ENCODE peak calls at places on chromosomes 11 and 22, in nine cellular contexts. Z is A549, I is IMR-90, J is uterus, U is breast epithelium, P is HepG2, B is transverse colon, S is heart left ventricle, O is gastrocnemius medialis. K is an unnamed sample.

GRCh38 chr11:96207459-96208449 is 135.2 kb downstream of the MAML2 start:
- DNase-seq in O (no peak), U (no peak), S (no peak), P (peak), B (peak), I (peak), Z (no peak), J (no peak), K (no peak)

GRCh38 chr22:29840498-29840897 is 2.4 kb upstream of the ASCC2 start:
- DNase-seq in J (no peak), S (no peak), U (no peak), I (no peak), P (no peak), B (no peak), Z (no peak), O (no peak), K (no peak)

GRCh38 chr11:102831128-102831708 is 12.2 kb downstream of the MMP3 start:
- DNase-seq in Z (no peak), S (no peak), I (peak), P (peak), B (peak), J (peak), U (peak), O (peak), K (no peak)

GRCh38 chr22:20867179-20868099 is 8.6 kb downstream of the SNAP29 start:
- DNase-seq in I (peak), B (peak), S (no peak), J (peak), P (peak), U (no peak), O (peak), Z (no peak), K (no peak)

GRCh38 chr22:35393116-35394010 is 6.6 kb upstream of the MCM5 start:
- DNase-seq in I (no peak), B (no peak), Z (no peak), O (no peak), P (no peak), U (no peak), S (no peak), J (no peak), K (no peak)

GRCh38 chr22:30564045-30564765 is 10.3 kb downstream of the GAL3ST1 start:
- DNase-seq in I (no peak), O (no peak), B (no peak), S (no peak), J (no peak), U (no peak), Z (no peak), P (no peak), K (no peak)

GRCh38 chr11:27213232-27213660 is 149.8 kb downstream of the CCDC34 start:
- DNase-seq in P (no peak), I (peak), U (no peak), O (no peak), S (no peak), J (no peak), B (no peak), Z (no peak), K (peak)

GRCh38 chr11:36347384-36347906 is 51.4 kb downstream of the PRR5L start:
- DNase-seq in U (no peak), B (no peak), S (no peak), O (no peak), J (no peak), Z (no peak), I (no peak), P (no peak), K (no peak)

GRCh38 chr22:41899992-41900651 is 14.8 kb downstream of the SHISA8 start:
- DNase-seq in B (no peak), I (no peak), Z (no peak), S (no peak), O (peak), U (no peak), J (no peak), P (no peak), K (no peak)

GRCh38 chr22:40204331-40205116 is 26.8 kb downstream of the TNRC6B start:
- DNase-seq in I (peak), S (no peak), Z (no peak), U (no peak), B (no peak), P (peak), J (no peak), O (no peak), K (no peak)

GRCh38 chr22:50198624-50199017 is 2.2 kb upstream of the SELENOO start:
- DNase-seq in Z (no peak), P (no peak), U (no peak), O (no peak), B (no peak), S (no peak), J (no peak), I (no peak), K (no peak)
- TF ChIP-seq POLR2A in Z (no peak), P (no peak), U (no peak), O (no peak), B (no peak), S (no peak), J (no peak), I (no peak), K (no peak)

GRCh38 chr11:11039249-11039965 is 181.6 kb upstream of the ZBED5 start:
- DNase-seq in O (no peak), B (no peak), S (no peak), U (no peak), I (peak), P (no peak), Z (no peak), J (no peak), K (no peak)
- TF ChIP-seq POLR2A in O (no peak), B (no peak), S (no peak), U (no peak), I (no peak), P (no peak), Z (no peak), J (no peak), K (no peak)

DNA sequence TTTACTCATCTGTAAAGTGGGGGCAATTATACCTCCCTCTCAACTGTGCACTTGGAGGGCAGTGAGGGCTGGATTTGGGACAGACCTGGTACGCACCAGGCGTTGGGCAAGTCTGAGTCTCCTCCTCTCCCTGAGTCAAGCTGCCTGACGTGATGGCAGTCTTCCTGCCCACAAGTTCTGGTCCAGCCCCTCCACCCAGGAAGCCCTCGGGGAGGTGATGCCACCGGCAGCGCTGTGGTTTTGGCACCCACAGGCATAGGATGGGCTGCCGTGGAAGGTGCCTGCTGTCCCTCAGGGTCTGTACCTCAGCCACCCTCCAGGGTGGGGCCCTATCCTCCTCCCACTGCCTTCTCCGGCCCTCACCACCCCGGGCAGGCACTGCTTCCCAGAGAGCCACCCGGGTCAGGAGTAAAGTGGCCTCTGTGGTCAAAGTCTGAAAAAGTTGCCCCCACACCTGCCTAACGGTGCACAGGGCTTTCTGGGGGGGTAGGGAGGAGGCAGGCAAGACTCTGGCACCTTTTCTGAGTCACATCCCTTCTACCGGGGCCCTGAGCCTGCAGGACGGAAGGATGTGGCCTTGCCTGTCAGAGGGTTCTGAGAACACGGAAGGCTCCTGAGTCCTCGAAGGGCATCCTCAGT is 6.5 kb upstream of the APOBEC3H start:
- DNase-seq in I (no peak), P (no peak), Z (no peak), B (peak), U (peak), O (peak), S (peak), J (no peak), K (peak)
- TF ChIP-seq POLR2A in I (no peak), P (no peak), Z (no peak), B (no peak), U (no peak), O (no peak), S (no peak), J (no peak), K (no peak)

DNA sequence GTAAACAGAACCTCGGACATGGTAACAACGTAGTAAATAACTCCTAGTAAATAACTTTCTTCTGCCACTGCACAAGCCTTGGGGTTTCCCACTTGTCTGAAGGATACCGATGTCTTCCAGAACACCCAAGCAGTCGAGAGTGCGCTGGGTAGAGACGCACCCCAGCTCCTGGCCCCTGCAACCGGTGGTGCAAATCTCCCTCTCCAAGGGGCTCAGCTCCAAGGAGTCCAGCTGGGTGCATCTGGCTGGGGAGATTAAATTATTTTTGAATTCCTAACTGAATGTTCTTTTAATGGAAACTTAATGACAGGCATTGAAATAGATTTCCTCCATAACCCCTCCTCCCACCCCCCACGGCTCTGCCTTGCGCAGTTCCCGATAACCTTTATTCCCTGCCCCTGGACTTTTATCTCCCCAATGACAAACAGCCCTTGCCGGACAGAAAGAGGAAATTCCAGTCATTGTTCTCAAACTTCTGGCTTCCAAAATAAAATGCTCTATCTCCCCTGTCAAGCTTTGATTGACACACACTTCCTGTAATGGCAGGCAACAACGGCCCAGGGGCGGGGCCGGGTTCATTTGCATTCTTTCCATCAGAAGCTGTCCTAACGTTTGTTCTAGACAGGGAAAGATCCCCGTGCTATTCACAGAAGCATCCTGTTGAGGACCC is 31.2 kb downstream of the KCNJ1 start:
- DNase-seq in O (no peak), B (no peak), J (no peak), S (peak), P (peak), U (no peak), Z (no peak), I (no peak), K (no peak)
- TF ChIP-seq POLR2A in O (no peak), B (no peak), J (no peak), S (no peak), P (no peak), U (no peak), Z (no peak), I (no peak), K (no peak)

GRCh38 chr11:108666373-108666772 is 1.5 kb downstream of the DDX10 start:
- DNase-seq in P (peak), S (no peak), B (no peak), J (no peak), Z (no peak), O (no peak), U (no peak), I (no peak), K (no peak)

GRCh38 chr11:108663154-108663877 is 1.6 kb upstream of the DDX10 start:
- DNase-seq in U (no peak), I (no peak), Z (no peak), B (no peak), S (no peak), P (no peak), O (no peak), J (no peak), K (no peak)

GRCh38 chr11:108664241-108664640 is 628 bp upstream of the DDX10 start:
- DNase-seq in O (no peak), Z (no peak), I (no peak), S (no peak), U (no peak), P (no peak), J (peak), B (no peak), K (no peak)

GRCh38 chr11:108662700-108663099 is 2.2 kb upstream of the DDX10 start:
- DNase-seq in S (no peak), P (no peak), B (no peak), I (no peak), U (no peak), Z (no peak), J (no peak), O (no peak), K (no peak)

GRCh38 chr11:108664730-108665525 is at the start of gene DDX10:
- DNase-seq in S (peak), P (peak), U (peak), Z (peak), O (peak), J (peak), I (peak), B (peak), K (peak)
- TF ChIP-seq POLR2A in S (no peak), P (peak), U (no peak), Z (peak), O (peak), J (no peak), I (no peak), B (peak), K (peak)

GRCh38 chr11:67268684-67269268 is 2.5 kb downstream of the GRK2 start:
- DNase-seq in B (no peak), O (no peak), P (no peak), J (no peak), I (no peak), U (no peak), Z (no peak), S (peak), K (no peak)

GRCh38 chr11:67265633-67266423 is 445 bp upstream of the GRK2 start:
- DNase-seq in O (peak), Z (peak), I (peak), B (peak), J (peak), S (peak), P (peak), U (no peak), K (peak)

GRCh38 chr11:67268036-67268683 is 1.9 kb downstream of the GRK2 start:
- DNase-seq in S (peak), O (no peak), Z (no peak), J (no peak), U (no peak), B (peak), P (no peak), I (no peak), K (no peak)

GRCh38 chr11:67266424-67267187 is at the start of gene GRK2:
- DNase-seq in Z (peak), J (peak), B (no peak), P (no peak), S (peak), U (no peak), I (peak), O (no peak), K (peak)

DNA sequence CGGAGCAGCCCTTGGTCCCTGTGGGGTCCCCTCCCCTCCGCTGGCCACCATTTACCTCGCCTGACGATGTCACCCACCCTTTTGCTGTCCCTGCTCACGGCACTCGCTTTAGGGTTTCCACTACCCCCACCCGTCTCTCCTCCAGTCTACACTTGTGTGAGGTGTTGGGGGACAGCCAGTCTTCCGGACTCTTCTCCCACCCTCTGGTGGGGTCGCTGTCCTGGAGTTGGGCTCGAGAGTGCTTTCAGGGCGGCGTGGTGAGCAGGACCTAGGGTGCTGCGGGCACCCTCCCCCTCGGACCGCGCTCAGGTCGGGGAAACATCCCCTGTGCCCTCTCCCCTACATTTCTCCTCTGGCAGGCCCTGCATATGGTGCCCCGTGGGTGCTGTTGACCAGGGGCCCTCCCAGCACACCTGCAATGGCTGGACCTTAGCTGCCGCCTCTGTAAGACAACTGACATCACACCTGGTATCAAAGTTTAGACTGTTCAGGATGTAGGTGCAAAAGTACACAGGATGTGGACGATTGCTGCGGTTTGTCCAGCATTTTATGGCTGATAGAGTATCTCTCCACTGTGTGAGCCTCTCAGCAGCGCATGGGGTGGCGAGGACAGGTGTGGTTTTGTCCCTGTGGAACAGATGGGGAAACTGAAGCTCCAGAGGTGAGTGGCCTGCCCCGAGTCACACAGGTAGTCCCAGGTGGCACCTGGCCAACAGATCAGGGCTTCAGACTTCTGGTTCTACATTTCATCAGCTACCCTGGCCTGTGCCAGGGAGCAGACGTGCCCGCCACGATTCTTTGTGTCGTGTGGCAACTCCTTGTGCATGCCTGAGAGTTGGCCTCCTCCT is 1.1 kb downstream of the GRK2 start:
- DNase-seq in Z (no peak), U (no peak), I (no peak), P (peak), O (no peak), S (peak), J (peak), B (peak), K (no peak)
- TF ChIP-seq POLR2A in Z (no peak), U (no peak), I (no peak), P (peak), O (no peak), S (no peak), J (no peak), B (peak), K (no peak)

DNA sequence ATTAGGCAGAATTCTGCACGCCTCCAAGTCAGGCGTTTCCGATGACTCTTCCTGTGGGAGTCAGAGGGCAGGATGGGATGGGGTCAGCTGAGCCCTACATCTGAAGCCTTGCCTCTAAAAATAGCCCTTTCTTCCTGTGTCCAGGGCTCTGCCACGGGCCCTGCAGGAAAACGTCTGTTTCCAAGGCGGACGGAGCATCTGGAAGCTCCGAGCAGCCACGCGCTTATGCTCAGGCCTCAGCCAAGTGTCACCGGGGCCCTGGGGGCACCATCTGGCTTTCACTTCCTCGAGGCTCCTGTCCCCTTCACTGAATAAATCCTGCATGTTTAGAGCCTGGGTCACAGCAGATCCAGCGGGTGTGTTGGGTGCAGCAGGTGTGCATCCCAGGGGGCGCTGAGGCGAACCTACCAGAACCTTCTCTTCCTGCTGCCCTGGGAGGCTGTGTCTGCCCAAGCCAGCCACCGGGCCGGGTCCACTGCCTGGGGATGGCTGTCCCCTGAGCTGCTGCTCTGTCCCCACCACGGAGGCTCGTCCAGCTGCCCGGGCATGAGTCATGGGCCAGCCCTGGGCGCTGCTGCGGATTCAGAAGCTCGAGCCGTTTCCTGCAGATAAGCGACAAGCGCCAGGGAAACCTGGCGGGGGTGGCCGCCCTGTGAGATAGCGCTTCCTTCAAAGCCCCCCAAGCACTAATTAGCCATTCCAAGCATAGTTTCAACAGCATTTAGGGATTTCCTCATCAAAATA is 32.0 kb upstream of the LINC01488 start:
- DNase-seq in B (no peak), U (no peak), J (peak), P (peak), S (peak), I (peak), O (peak), Z (no peak), K (peak)
- TF ChIP-seq POLR2A in B (no peak), U (no peak), J (no peak), P (no peak), S (no peak), I (no peak), O (no peak), Z (no peak), K (no peak)

DNA sequence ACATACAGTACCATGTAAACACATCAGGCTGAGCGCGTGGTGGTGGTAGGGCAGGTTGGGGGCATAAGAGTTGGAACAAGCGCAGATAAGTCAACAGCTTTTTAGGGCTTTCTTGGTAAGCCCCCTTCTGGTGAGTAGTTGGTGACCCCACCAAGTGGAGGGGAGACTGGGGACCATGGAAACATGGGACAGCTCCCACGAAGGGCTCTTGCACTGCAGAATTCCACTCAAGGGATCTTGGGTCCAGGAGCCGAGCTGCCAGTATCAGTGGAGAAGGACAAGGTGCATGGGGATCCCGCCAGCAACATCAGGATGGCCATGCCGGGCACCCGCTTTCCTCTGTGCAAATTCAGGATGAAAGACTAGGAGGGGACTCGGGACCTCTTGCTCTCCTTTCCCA is 6.2 kb upstream of the APOA1 start:
- DNase-seq in J (no peak), P (no peak), S (no peak), U (no peak), O (no peak), I (no peak), B (no peak), Z (no peak), K (no peak)
- TF ChIP-seq POLR2A in J (no peak), P (no peak), S (no peak), U (no peak), O (no peak), I (no peak), B (no peak), Z (no peak), K (no peak)

DNA sequence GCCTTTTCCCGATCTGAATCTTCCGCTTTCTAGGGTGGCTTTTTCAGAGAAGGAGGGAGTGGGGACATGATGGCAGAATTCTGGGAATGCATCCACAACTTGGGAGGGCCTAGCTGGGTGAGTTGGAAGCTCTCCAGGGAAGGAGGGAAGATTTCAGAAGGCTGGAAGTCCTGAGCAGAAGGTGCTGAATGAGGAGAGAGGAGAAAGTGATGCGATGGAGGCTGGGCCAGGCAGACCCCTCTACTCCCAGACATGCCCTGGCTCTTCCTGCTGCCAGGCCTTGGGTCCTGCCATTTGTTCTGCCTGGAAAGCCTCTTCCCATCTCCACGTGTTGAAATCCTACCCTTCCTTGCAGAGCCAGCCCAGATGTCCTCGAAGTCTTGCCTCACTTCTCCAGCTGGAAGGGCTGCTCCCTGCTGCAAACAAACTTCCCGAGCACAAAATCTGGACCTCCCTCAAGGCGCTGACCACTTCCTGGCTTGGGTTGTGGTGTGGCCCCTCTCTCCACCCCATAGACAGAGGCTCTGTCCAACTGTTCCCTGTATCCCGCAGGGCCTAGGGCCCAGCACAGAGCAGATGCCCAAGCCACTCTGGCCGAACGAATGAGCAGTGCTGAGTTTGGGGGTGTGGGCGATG is 16.8 kb downstream of the LRRC32 start:
- DNase-seq in U (no peak), Z (no peak), B (peak), I (peak), J (peak), S (no peak), O (peak), P (no peak), K (no peak)
- TF ChIP-seq POLR2A in U (no peak), Z (no peak), B (no peak), I (no peak), J (no peak), S (no peak), O (no peak), P (no peak), K (no peak)

K was measured in H54.